ENCODE peak calls at places on chromosome 6, in seven cellular contexts. I is HT-29; J is activated naive CD4-positive, alpha-beta T cell treated with anti-CD3 and anti-CD28 coated beads for 36 hours; O is ureter; F is DMS 273 treated with DMSO at 0.1 percent for 48 hours; B is H1; N is HFFc6. R is an unnamed sample.

GRCh38 chr6:121160276-121160675 is 174.0 kb downstream of the TBC1D32 start:
- DNase-seq in O (no peak), I (no peak), J (no peak), F (no peak), N (no peak), B (no peak), R (no peak)

GRCh38 chr6:34455831-34456230 is 10.0 kb upstream of the PACSIN1 start:
- DNase-seq in N (no peak), I (no peak), O (no peak), B (no peak), J (no peak), F (no peak), R (no peak)

GRCh38 chr6:132830236-132830799 is 15.9 kb downstream of the RPS12 start:
- DNase-seq in O (no peak), B (no peak), N (no peak), I (peak; percentile 61), F (peak; percentile 13), J (no peak), R (no peak)

GRCh38 chr6:157346371-157346770 is 23.1 kb upstream of the TMEM242 start:
- DNase-seq in O (no peak), I (no peak), F (no peak), N (peak; percentile 33), B (no peak), J (no peak), R (no peak)

GRCh38 chr6:7262037-7262461 is 51.0 kb downstream of the SSR1 start:
- DNase-seq in O (no peak), J (no peak), I (no peak), N (no peak), B (no peak), F (peak; percentile 40), R (no peak)

GRCh38 chr6:119285908-119286625 is 63.5 kb downstream of the MAN1A1 start:
- DNase-seq in I (no peak), F (no peak), N (no peak), J (no peak), O (no peak), B (no peak), R (no peak)

GRCh38 chr6:124669713-124670480 is 292.3 kb upstream of the RNF217 start:
- DNase-seq in N (no peak), J (no peak), O (no peak), I (no peak), B (no peak), F (no peak), R (no peak)

GRCh38 chr6:79599725-79600259 is 31.3 kb upstream of the SH3BGRL2 start:
- DNase-seq in J (no peak), O (no peak), N (no peak), B (no peak), F (no peak), I (no peak), R (no peak)

GRCh38 chr6:47075741-47076421 is 33.7 kb upstream of the ADGRF1 start:
- DNase-seq in O (no peak), J (no peak), N (no peak), F (no peak), B (no peak), I (no peak), R (no peak)

GRCh38 chr6:13554929-13555333 is 19.5 kb upstream of the SIRT5 start:
- DNase-seq in I (peak; percentile 76), F (peak; percentile 18), J (no peak), B (no peak), O (no peak), N (no peak), R (no peak)